ENCODE peak calls at places on chromosomes 13 and 19, in six cellular contexts. I, F, Y, A, Z and D are unnamed samples.

GRCh38 chr13:52879950-52880650 is 31.7 kb upstream of the PCDH8 start:
- DNase-seq in I (no peak), F (peak; percentile 55), Y (no peak), A (no peak), Z (no peak), D (no peak)

GRCh38 chr19:16000024-16000687 is 51.3 kb downstream of the OR10H4 start:
- DNase-seq in I (no peak), F (no peak), Y (no peak), A (no peak), Z (no peak), D (no peak)

GRCh38 chr19:13986348-13986904 is 19.7 kb downstream of the RFX1 start:
- DNase-seq in I (peak; percentile 94), F (peak; percentile 92), Y (peak; percentile 77), A (peak; percentile 74), Z (peak; percentile 93), D (peak; percentile 91)

GRCh38 chr19:2603320-2603719 is 99.2 kb downstream of the GNG7 start:
- DNase-seq in I (no peak), F (peak; percentile 77), Y (no peak), A (peak; percentile 51), Z (peak; percentile 78), D (peak; percentile 73)

GRCh38 chr13:47546265-47546962 is 454.7 kb downstream of the SUCLA2 start:
- DNase-seq in I (no peak), F (no peak), Y (no peak), A (no peak), Z (no peak), D (no peak)

GRCh38 chr19:5268801-5269200 is 71.8 kb downstream of the PTPRS start:
- DNase-seq in I (peak; percentile 31), F (no peak), Y (no peak), A (no peak), Z (no peak), D (no peak)

GRCh38 chr19:8306235-8307054 is 1.7 kb downstream of the CD320 start:
- DNase-seq in I (peak; percentile 41), F (no peak), Y (peak; percentile 24), A (no peak), Z (peak; percentile 60), D (peak; percentile 45)

GRCh38 chr13:85366759-85367417 is 432.3 kb downstream of the SLITRK6 start:
- DNase-seq in I (no peak), F (no peak), Y (no peak), A (peak; percentile 39), Z (no peak), D (no peak)

GRCh38 chr13:114200673-114201005 is 21.6 kb downstream of the CFAP97D2 start:
- DNase-seq in I (peak; percentile 39), F (no peak), Y (no peak), A (peak; percentile 14), Z (no peak), D (no peak)

GRCh38 chr13:100301418-100301817 is 212.5 kb downstream of the PCCA start:
- DNase-seq in I (no peak), F (no peak), Y (no peak), A (peak; percentile 6), Z (no peak), D (no peak)

GRCh38 chr19:29596885-29597525 is 9.1 kb upstream of the POP4 start:
- DNase-seq in I (no peak), F (peak; percentile 60), Y (no peak), A (peak; percentile 52), Z (no peak), D (no peak)

GRCh38 chr13:19959831-19960672 is 1.5 kb downstream of the ZMYM2 start:
- DNase-seq in I (peak; percentile 91), F (peak; percentile 93), Y (peak; percentile 84), A (peak; percentile 93), Z (peak; percentile 93), D (peak; percentile 83)

GRCh38 chr13:19961484-19961883 is 3.0 kb downstream of the ZMYM2 start:
- DNase-seq in I (no peak), F (no peak), Y (no peak), A (peak; percentile 6), Z (no peak), D (no peak)

GRCh38 chr13:19961924-19962323 is 3.4 kb downstream of the ZMYM2 start:
- DNase-seq in I (no peak), F (no peak), Y (no peak), A (no peak), Z (no peak), D (no peak)

GRCh38 chr13:19959141-19959830 is 759 bp downstream of the ZMYM2 start:
- DNase-seq in I (peak; percentile 91), F (peak; percentile 85), Y (peak; percentile 64), A (peak; percentile 51), Z (peak; percentile 77), D (peak; percentile 82)

GRCh38 chr13:19960673-19961015 is 2.1 kb downstream of the ZMYM2 start:
- DNase-seq in I (no peak), F (no peak), Y (no peak), A (peak; percentile 8), Z (no peak), D (no peak)
- H3K4me3 ChIP-seq in I (peak overlapping the region; percentile 89), F (peak overlapping the region; percentile 99), Y (no peak overlapping the region), A (peak overlapping the region; percentile 67), Z (no peak overlapping the region), D (peak overlapping the region; percentile 92)

DNA sequence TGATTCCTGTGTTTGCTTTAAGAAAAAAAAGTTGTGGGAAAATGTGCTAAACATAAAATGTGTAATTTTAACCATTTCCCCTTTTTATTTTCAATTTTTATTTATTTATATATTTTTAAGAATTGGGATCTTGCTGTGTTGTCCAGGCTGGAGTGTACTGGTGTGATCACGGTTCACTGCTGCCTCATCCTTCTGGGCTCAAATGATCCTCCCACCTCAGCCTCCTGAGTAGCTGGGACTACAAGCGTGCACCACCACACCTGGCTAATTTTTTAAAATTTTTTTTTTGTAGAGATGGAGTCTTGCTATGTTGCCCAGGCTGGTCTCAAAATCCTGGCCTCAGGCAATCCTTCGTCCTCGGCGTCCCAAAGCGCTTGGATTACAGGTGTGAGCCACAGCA is 19.0 kb downstream of the CACNG6 start:
- DNase-seq in I (no peak), F (no peak), Y (no peak), A (no peak), Z (no peak), D (no peak)
- TF ChIP-seq CTCF in I (no peak), F (no peak), Y (no peak), A (no peak), Z (no peak), D (no peak)

DNA sequence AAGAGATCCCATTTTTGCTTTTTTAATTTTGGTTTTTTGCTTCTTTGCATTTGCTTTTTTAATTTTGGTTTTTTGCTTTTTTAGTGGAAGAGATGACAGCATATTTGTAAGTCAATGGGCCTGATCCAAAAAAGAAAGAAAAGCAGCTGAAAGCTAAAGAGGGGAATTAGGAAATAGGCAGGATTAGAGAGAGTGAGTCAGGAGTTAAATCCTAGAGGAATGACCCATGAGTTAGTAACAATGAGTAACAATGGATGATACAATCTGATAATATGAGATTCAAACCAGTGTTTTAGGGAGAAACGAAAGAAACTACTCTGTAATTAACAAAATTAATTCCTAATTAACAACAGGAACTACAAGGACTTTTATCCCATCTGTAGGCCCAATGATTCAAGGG is 111.2 kb upstream of the SGCG start:
- DNase-seq in I (no peak), F (no peak), Y (no peak), A (peak; percentile 83), Z (no peak), D (no peak)
- H3K4me3 ChIP-seq in I (no peak overlapping the region), F (no peak overlapping the region), Y (no peak overlapping the region), A (no peak overlapping the region), Z (no peak overlapping the region), D (no peak overlapping the region)

DNA sequence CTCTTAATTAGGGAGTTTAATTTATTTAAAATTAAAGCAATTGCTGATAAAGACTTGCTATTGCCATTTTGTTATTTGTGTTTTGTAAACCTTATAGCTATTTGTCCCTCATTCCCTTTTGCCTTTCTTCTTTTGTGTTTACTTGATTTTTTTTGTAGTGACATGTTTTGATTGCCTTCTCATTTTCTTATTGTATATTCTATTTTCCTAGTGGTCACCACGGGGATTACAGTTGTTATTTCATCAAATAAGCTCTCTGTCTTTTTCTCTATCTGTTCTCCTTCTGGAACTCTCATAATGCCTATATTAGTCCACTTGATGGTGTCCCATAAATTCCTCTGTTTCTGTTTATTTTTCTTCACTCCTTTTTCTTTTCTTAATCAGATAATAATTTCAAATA is 64.4 kb upstream of the FRY start:
- DNase-seq in I (no peak), F (no peak), Y (no peak), A (no peak), Z (no peak), D (no peak)
- TF ChIP-seq CTCF in I (no peak), F (peak; percentile 69), Y (no peak), A (no peak), Z (no peak), D (no peak)

GRCh38 chr13:35566340-35566739 is 89.9 kb upstream of the MAB21L1 start:
- DNase-seq in I (no peak), F (no peak), Y (no peak), A (peak; percentile 9), Z (no peak), D (no peak)
- H3K4me3 ChIP-seq in I (no peak overlapping the region), F (no peak overlapping the region), Y (no peak overlapping the region), A (no peak overlapping the region), Z (no peak overlapping the region), D (no peak overlapping the region)

GRCh38 chr19:38698225-38699026 is 45.8 kb downstream of the CAPN12 start:
- DNase-seq in I (no peak), F (no peak), Y (no peak), A (no peak), Z (no peak), D (no peak)

GRCh38 chr19:38699647-38700349 is 44.5 kb downstream of the CAPN12 start:
- DNase-seq in I (no peak), F (no peak), Y (no peak), A (no peak), Z (no peak), D (no peak)

GRCh38 chr19:38700350-38700932 is 43.8 kb downstream of the CAPN12 start:
- DNase-seq in I (no peak), F (no peak), Y (no peak), A (no peak), Z (no peak), D (no peak)

GRCh38 chr19:38697641-38698071 is 46.6 kb downstream of the CAPN12 start:
- DNase-seq in I (no peak), F (no peak), Y (no peak), A (no peak), Z (no peak), D (no peak)

DNA sequence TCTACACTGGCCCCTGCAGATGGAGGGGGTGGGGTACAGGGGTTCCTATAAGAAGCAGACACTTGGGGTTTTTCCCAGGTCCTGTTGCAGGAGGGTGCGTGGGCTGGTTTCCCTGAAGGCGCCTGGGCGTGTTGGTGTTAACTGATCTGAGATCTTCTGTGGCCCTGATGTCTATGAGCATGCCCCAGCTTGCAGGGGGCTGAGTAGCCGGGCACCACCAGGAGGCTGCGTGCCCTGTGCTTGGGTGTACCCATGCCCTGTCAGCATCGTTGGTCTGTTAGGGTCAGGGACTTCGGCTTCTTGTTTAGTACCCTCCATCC is 45.3 kb downstream of the CAPN12 start:
- DNase-seq in I (no peak), F (no peak), Y (no peak), A (no peak), Z (no peak), D (no peak)
- TF ChIP-seq CTCF in I (no peak), F (no peak), Y (no peak), A (no peak), Z (no peak), D (no peak)